ENCODE peak calls at places on chromosomes 7 and 10, in eight cellular contexts. One of them, this sample, is unnamed.

GRCh38 chr10:123991622-123992570 is 100.3 kb upstream of the CPXM2 start:
- DNase-seq in neural progenitor cell: no peak
- DNase-seq in Peyer's patch: peak; percentile 13
- DNase-seq in AG04450: no peak
- DNase-seq in NT2/D1: no peak
- DNase-seq in uterus: no peak
- DNase-seq in thyroid gland: no peak
- DNase-seq in cardiac muscle cell: peak; percentile 19
- DNase-seq in this sample: no peak

GRCh38 chr10:131155218-131155902 is 156.2 kb downstream of the TCERG1L start:
- DNase-seq in neural progenitor cell: no peak
- DNase-seq in Peyer's patch: no peak
- DNase-seq in AG04450: no peak
- DNase-seq in NT2/D1: no peak
- DNase-seq in uterus: no peak
- DNase-seq in thyroid gland: no peak
- DNase-seq in cardiac muscle cell: no peak
- DNase-seq in this sample: no peak

GRCh38 chr10:127243490-127244272 is 47.3 kb upstream of the INSYN2A start:
- DNase-seq in neural progenitor cell: peak; percentile 75
- DNase-seq in Peyer's patch: no peak
- DNase-seq in AG04450: no peak
- DNase-seq in NT2/D1: peak; percentile 38
- DNase-seq in uterus: no peak
- DNase-seq in thyroid gland: peak; percentile 22
- DNase-seq in cardiac muscle cell: peak; percentile 52
- DNase-seq in this sample: peak; percentile 89

GRCh38 chr7:94314526-94314925 is 80.2 kb upstream of the COL1A2 start:
- DNase-seq in neural progenitor cell: no peak
- DNase-seq in Peyer's patch: no peak
- DNase-seq in AG04450: no peak
- DNase-seq in NT2/D1: no peak
- DNase-seq in uterus: no peak
- DNase-seq in thyroid gland: no peak
- DNase-seq in cardiac muscle cell: no peak
- DNase-seq in this sample: no peak

GRCh38 chr10:52566471-52567246 is 205.9 kb downstream of the MBL2 start:
- DNase-seq in neural progenitor cell: peak; percentile 61
- DNase-seq in Peyer's patch: no peak
- DNase-seq in AG04450: peak; percentile 23
- DNase-seq in NT2/D1: no peak
- DNase-seq in uterus: no peak
- DNase-seq in thyroid gland: no peak
- DNase-seq in cardiac muscle cell: peak; percentile 83
- DNase-seq in this sample: no peak

GRCh38 chr10:61970182-61971015 is 68.9 kb downstream of the ARID5B start:
- DNase-seq in neural progenitor cell: no peak
- DNase-seq in Peyer's patch: no peak
- DNase-seq in AG04450: no peak
- DNase-seq in NT2/D1: no peak
- DNase-seq in uterus: peak; percentile 51
- DNase-seq in thyroid gland: no peak
- DNase-seq in cardiac muscle cell: peak; percentile 64
- DNase-seq in this sample: no peak

GRCh38 chr7:26280097-26280496 is 11.6 kb upstream of the SNX10 start:
- DNase-seq in neural progenitor cell: no peak
- DNase-seq in Peyer's patch: no peak
- DNase-seq in AG04450: no peak
- DNase-seq in NT2/D1: no peak
- DNase-seq in uterus: no peak
- DNase-seq in thyroid gland: no peak
- DNase-seq in cardiac muscle cell: no peak
- DNase-seq in this sample: no peak

GRCh38 chr10:109912335-109913282 is 10.7 kb downstream of the XPNPEP1 start:
- DNase-seq in neural progenitor cell: no peak
- DNase-seq in Peyer's patch: peak; percentile 52
- DNase-seq in AG04450: peak; percentile 49
- DNase-seq in NT2/D1: no peak
- DNase-seq in uterus: no peak
- DNase-seq in thyroid gland: no peak
- DNase-seq in cardiac muscle cell: no peak
- DNase-seq in this sample: no peak

GRCh38 chr7:52956379-52956915 is 79.0 kb upstream of the POM121L12 start:
- DNase-seq in neural progenitor cell: no peak
- DNase-seq in Peyer's patch: no peak
- DNase-seq in AG04450: no peak
- DNase-seq in NT2/D1: no peak
- DNase-seq in uterus: no peak
- DNase-seq in thyroid gland: no peak
- DNase-seq in cardiac muscle cell: no peak
- DNase-seq in this sample: no peak

GRCh38 chr7:77995717-77996116 is 197.1 kb downstream of the PHTF2 start:
- DNase-seq in neural progenitor cell: peak; percentile 55
- DNase-seq in Peyer's patch: no peak
- DNase-seq in AG04450: no peak
- DNase-seq in NT2/D1: no peak
- DNase-seq in uterus: no peak
- DNase-seq in thyroid gland: no peak
- DNase-seq in cardiac muscle cell: no peak
- DNase-seq in this sample: peak; percentile 83

GRCh38 chr10:126350216-126350992 is 37.9 kb downstream of the ADAM12 start:
- DNase-seq in neural progenitor cell: no peak
- DNase-seq in Peyer's patch: no peak
- DNase-seq in AG04450: peak; percentile 37
- DNase-seq in NT2/D1: no peak
- DNase-seq in uterus: no peak
- DNase-seq in thyroid gland: peak; percentile 68
- DNase-seq in cardiac muscle cell: peak; percentile 74
- DNase-seq in this sample: no peak

GRCh38 chr10:58851606-58852005 is 324.8 kb upstream of the PHYHIPL start:
- DNase-seq in neural progenitor cell: no peak
- DNase-seq in Peyer's patch: no peak
- DNase-seq in AG04450: no peak
- DNase-seq in NT2/D1: no peak
- DNase-seq in uterus: no peak
- DNase-seq in thyroid gland: no peak
- DNase-seq in cardiac muscle cell: no peak
- DNase-seq in this sample: no peak

GRCh38 chr10:71314028-71314693 is 4.9 kb upstream of the SLC29A3 start:
- DNase-seq in neural progenitor cell: peak; percentile 82
- DNase-seq in Peyer's patch: peak; percentile 34
- DNase-seq in AG04450: no peak
- DNase-seq in NT2/D1: peak; percentile 30
- DNase-seq in uterus: peak; percentile 68
- DNase-seq in thyroid gland: peak; percentile 49
- DNase-seq in cardiac muscle cell: peak; percentile 74
- DNase-seq in this sample: peak; percentile 85

GRCh38 chr7:100885440-100886141 is 3.9 kb downstream of the UFSP1 start:
- DNase-seq in neural progenitor cell: no peak
- DNase-seq in Peyer's patch: no peak
- DNase-seq in AG04450: no peak
- DNase-seq in NT2/D1: no peak
- DNase-seq in uterus: no peak
- DNase-seq in thyroid gland: no peak
- DNase-seq in cardiac muscle cell: no peak
- DNase-seq in this sample: no peak

GRCh38 chr7:158164101-158165095 is 423.2 kb downstream of the PTPRN2 start:
- DNase-seq in neural progenitor cell: peak; percentile 29
- DNase-seq in Peyer's patch: no peak
- DNase-seq in AG04450: no peak
- DNase-seq in NT2/D1: no peak
- DNase-seq in uterus: no peak
- DNase-seq in thyroid gland: no peak
- DNase-seq in cardiac muscle cell: no peak
- DNase-seq in this sample: peak; percentile 49
- H3K9me3 ChIP-seq in neural progenitor cell: no peaks in the 10 kb centered on the region
- H3K9me3 ChIP-seq in Peyer's patch: no peaks in the 10 kb centered on the region
- H3K9me3 ChIP-seq in AG04450: peaks cover 69% of the 10 kb centered on the region
- H3K9me3 ChIP-seq in NT2/D1: no peaks in the 10 kb centered on the region
- H3K9me3 ChIP-seq in uterus: no peaks in the 10 kb centered on the region
- H3K9me3 ChIP-seq in thyroid gland: no peaks in the 10 kb centered on the region
- H3K9me3 ChIP-seq in cardiac muscle cell: no peaks in the 10 kb centered on the region
- H3K9me3 ChIP-seq in this sample: peaks cover 84% of the 10 kb centered on the region

DNA sequence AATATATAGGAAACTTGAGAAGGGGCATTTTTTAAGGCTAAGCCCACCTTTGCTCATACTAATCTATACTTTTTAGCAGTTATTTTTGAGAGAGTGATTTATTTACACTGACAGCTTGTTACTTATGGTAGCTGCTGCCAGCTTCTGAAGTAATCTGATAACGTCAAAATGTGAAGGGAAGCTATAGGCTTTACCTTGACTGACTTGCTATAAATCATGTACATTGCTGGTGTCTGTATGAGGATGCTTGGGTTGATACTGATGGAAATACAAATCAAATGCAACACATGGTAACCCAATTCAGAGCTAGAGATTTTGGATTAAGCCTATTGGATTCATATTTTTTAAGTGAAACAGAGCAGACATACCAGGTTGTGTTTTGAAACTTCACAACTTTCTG is 299.4 kb downstream of the LRMDA start:
- DNase-seq in neural progenitor cell: no peak
- DNase-seq in Peyer's patch: no peak
- DNase-seq in AG04450: no peak
- DNase-seq in NT2/D1: no peak
- DNase-seq in uterus: no peak
- DNase-seq in thyroid gland: no peak
- DNase-seq in cardiac muscle cell: no peak
- DNase-seq in this sample: no peak
- H3K9me3 ChIP-seq in neural progenitor cell: no peaks in the 10 kb centered on the region
- H3K9me3 ChIP-seq in Peyer's patch: no peaks in the 10 kb centered on the region
- H3K9me3 ChIP-seq in AG04450: no peaks in the 10 kb centered on the region
- H3K9me3 ChIP-seq in NT2/D1: no peaks in the 10 kb centered on the region
- H3K9me3 ChIP-seq in uterus: no peaks in the 10 kb centered on the region
- H3K9me3 ChIP-seq in thyroid gland: no peaks in the 10 kb centered on the region
- H3K9me3 ChIP-seq in cardiac muscle cell: no peaks in the 10 kb centered on the region
- H3K9me3 ChIP-seq in this sample: no peaks in the 10 kb centered on the region

GRCh38 chr7:159321278-159321677 is 176.6 kb upstream of the VIPR2 start:
- DNase-seq in neural progenitor cell: no peak
- DNase-seq in Peyer's patch: no peak
- DNase-seq in AG04450: no peak
- DNase-seq in NT2/D1: no peak
- DNase-seq in uterus: no peak
- DNase-seq in thyroid gland: no peak
- DNase-seq in cardiac muscle cell: no peak
- DNase-seq in this sample: no peak

GRCh38 chr7:159318682-159319351 is 174.2 kb upstream of the VIPR2 start:
- DNase-seq in neural progenitor cell: no peak
- DNase-seq in Peyer's patch: no peak
- DNase-seq in AG04450: no peak
- DNase-seq in NT2/D1: no peak
- DNase-seq in uterus: no peak
- DNase-seq in thyroid gland: no peak
- DNase-seq in cardiac muscle cell: no peak
- DNase-seq in this sample: no peak

DNA sequence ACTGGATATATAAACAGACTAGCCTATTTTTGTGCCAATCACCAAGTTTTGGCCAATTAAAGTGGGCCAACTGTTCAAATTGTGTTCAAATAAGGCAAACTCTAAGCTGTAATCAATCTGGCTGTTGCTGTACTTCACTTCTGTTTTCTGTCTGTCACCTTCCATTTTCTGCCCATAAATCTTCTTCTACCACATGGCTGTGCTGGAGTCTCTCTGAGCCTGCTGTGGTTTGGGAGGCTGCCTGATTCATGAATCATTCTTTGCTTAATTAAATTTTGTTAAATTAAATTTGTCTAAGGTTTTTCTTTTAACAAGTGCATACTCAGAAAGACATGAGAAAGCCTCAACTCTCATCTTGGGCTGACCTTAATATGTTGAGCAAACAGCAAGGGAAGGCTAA is 172.6 kb upstream of the VIPR2 start:
- DNase-seq in neural progenitor cell: no peak
- DNase-seq in Peyer's patch: no peak
- DNase-seq in AG04450: no peak
- DNase-seq in NT2/D1: no peak
- DNase-seq in uterus: no peak
- DNase-seq in thyroid gland: no peak
- DNase-seq in cardiac muscle cell: no peak
- DNase-seq in this sample: no peak
- H3K9me3 ChIP-seq in neural progenitor cell: no peaks in the 10 kb centered on the region
- H3K9me3 ChIP-seq in Peyer's patch: no peaks in the 10 kb centered on the region
- H3K9me3 ChIP-seq in AG04450: peaks cover 8% of the 10 kb centered on the region
- H3K9me3 ChIP-seq in NT2/D1: no peaks in the 10 kb centered on the region
- H3K9me3 ChIP-seq in uterus: no peaks in the 10 kb centered on the region
- H3K9me3 ChIP-seq in thyroid gland: no peaks in the 10 kb centered on the region
- H3K9me3 ChIP-seq in cardiac muscle cell: peaks cover 3% of the 10 kb centered on the region
- H3K9me3 ChIP-seq in this sample: peaks cover 71% of the 10 kb centered on the region

GRCh38 chr7:298739-299138 is 8.8 kb downstream of the FOXL3 start:
- DNase-seq in neural progenitor cell: no peak
- DNase-seq in Peyer's patch: no peak
- DNase-seq in AG04450: no peak
- DNase-seq in NT2/D1: no peak
- DNase-seq in uterus: no peak
- DNase-seq in thyroid gland: no peak
- DNase-seq in cardiac muscle cell: no peak
- DNase-seq in this sample: peak; percentile 20

GRCh38 chr7:297611-298374 is 7.8 kb downstream of the FOXL3 start:
- DNase-seq in neural progenitor cell: no peak
- DNase-seq in Peyer's patch: no peak
- DNase-seq in AG04450: no peak
- DNase-seq in NT2/D1: no peak
- DNase-seq in uterus: no peak
- DNase-seq in thyroid gland: no peak
- DNase-seq in cardiac muscle cell: no peak
- DNase-seq in this sample: peak; percentile 26

GRCh38 chr7:299169-299568 is 9.2 kb downstream of the FOXL3 start:
- DNase-seq in neural progenitor cell: no peak
- DNase-seq in Peyer's patch: no peak
- DNase-seq in AG04450: no peak
- DNase-seq in NT2/D1: no peak
- DNase-seq in uterus: no peak
- DNase-seq in thyroid gland: no peak
- DNase-seq in cardiac muscle cell: no peak
- DNase-seq in this sample: peak; percentile 26

GRCh38 chr7:299628-300027 is 9.7 kb downstream of the FOXL3 start:
- DNase-seq in neural progenitor cell: no peak
- DNase-seq in Peyer's patch: no peak
- DNase-seq in AG04450: no peak
- DNase-seq in NT2/D1: no peak
- DNase-seq in uterus: no peak
- DNase-seq in thyroid gland: no peak
- DNase-seq in cardiac muscle cell: no peak
- DNase-seq in this sample: peak; percentile 32

GRCh38 chr7:298375-298702 is 8.4 kb downstream of the FOXL3 start:
- DNase-seq in neural progenitor cell: no peak
- DNase-seq in Peyer's patch: no peak
- DNase-seq in AG04450: no peak
- DNase-seq in NT2/D1: no peak
- DNase-seq in uterus: no peak
- DNase-seq in thyroid gland: no peak
- DNase-seq in cardiac muscle cell: no peak
- DNase-seq in this sample: peak; percentile 43
- H3K9me3 ChIP-seq in neural progenitor cell: no peaks in the 10 kb centered on the region
- H3K9me3 ChIP-seq in Peyer's patch: no peaks in the 10 kb centered on the region
- H3K9me3 ChIP-seq in AG04450: peaks cover 20% of the 10 kb centered on the region
- H3K9me3 ChIP-seq in NT2/D1: no peaks in the 10 kb centered on the region
- H3K9me3 ChIP-seq in uterus: no peaks in the 10 kb centered on the region
- H3K9me3 ChIP-seq in thyroid gland: no peaks in the 10 kb centered on the region
- H3K9me3 ChIP-seq in cardiac muscle cell: no peaks in the 10 kb centered on the region
- H3K9me3 ChIP-seq in this sample: no peaks in the 10 kb centered on the region

This sample was measured in endodermal cell.